ENCODE peak calls at places on chromosomes 12 and 14, in eight cellular contexts. T is DND-41; L is upper lobe of right lung; D is lung; A is HCT116; X is HAP-1; K is CD8-positive, alpha-beta memory T cell; J is fibroblast of lung. H is an unnamed sample.

GRCh38 chr12:132558861-132559623 is 51.3 kb downstream of the LRCOL1 start:
- DNase-seq in T (peak; percentile 41), L (no peak), D (no peak), A (no peak), X (no peak), K (no peak), J (no peak), H (no peak)

GRCh38 chr12:48969847-48970701 is 1.5 kb downstream of the WNT10B start:
- DNase-seq in T (no peak), L (no peak), D (no peak), A (no peak), X (no peak), K (peak; percentile 28), J (peak; percentile 17), H (no peak)

GRCh38 chr12:64110864-64111263 is 111.2 kb downstream of the KICS2 start:
- DNase-seq in T (no peak), L (no peak), D (no peak), A (no peak), X (no peak), K (no peak), J (no peak), H (no peak)

GRCh38 chr14:39050389-39050788 is 52.6 kb downstream of the SEC23A start:
- DNase-seq in T (no peak), L (no peak), D (no peak), A (no peak), X (no peak), K (no peak), J (peak; percentile 68), H (no peak)

GRCh38 chr14:58747181-58747580 is 109.4 kb downstream of the DACT1 start:
- DNase-seq in T (no peak), L (peak; percentile 73), D (peak; percentile 49), A (no peak), X (no peak), K (no peak), J (peak; percentile 98), H (peak; percentile 86)

GRCh38 chr14:104423224-104423681 is 156.3 kb upstream of the C14orf180 start:
- DNase-seq in T (no peak), L (peak; percentile 57), D (peak; percentile 1), A (no peak), X (no peak), K (no peak), J (no peak), H (no peak)

GRCh38 chr12:26928661-26929060 is 9.1 kb downstream of the INTS13 start:
- DNase-seq in T (no peak), L (no peak), D (no peak), A (no peak), X (no peak), K (no peak), J (no peak), H (no peak)

GRCh38 chr12:117216686-117217085 is 26.4 kb upstream of the FBXO21 start:
- DNase-seq in T (no peak), L (no peak), D (no peak), A (no peak), X (no peak), K (no peak), J (no peak), H (no peak)

GRCh38 chr14:76644875-76645518 is 116.3 kb upstream of the VASH1 start:
- DNase-seq in T (peak; percentile 5), L (no peak), D (no peak), A (peak; percentile 27), X (peak; percentile 69), K (no peak), J (peak; percentile 15), H (no peak)

GRCh38 chr14:39229222-39229543 is 4.5 kb upstream of the MIA2 start:
- DNase-seq in T (peak; percentile 11), L (no peak), D (no peak), A (no peak), X (no peak), K (peak; percentile 74), J (no peak), H (no peak)

GRCh38 chr12:530308-530707 is 70.6 kb downstream of the B4GALNT3 start:
- DNase-seq in T (no peak), L (no peak), D (no peak), A (no peak), X (no peak), K (no peak), J (no peak), H (peak; percentile 11)

GRCh38 chr12:40439771-40440492 is 215.1 kb downstream of the LRRK2 start:
- DNase-seq in T (no peak), L (no peak), D (no peak), A (no peak), X (no peak), K (no peak), J (no peak), H (no peak)

GRCh38 chr12:113186033-113186365 is 478 bp downstream of the RITA1 start:
- DNase-seq in T (no peak), L (no peak), D (no peak), A (no peak), X (no peak), K (no peak), J (peak; percentile 33), H (no peak)

GRCh38 chr12:122023339-122024131 is 1.9 kb downstream of the BCL7A start:
- DNase-seq in T (peak; percentile 41), L (peak; percentile 78), D (peak; percentile 70), A (peak; percentile 42), X (peak; percentile 63), K (no peak), J (peak; percentile 77), H (peak; percentile 84)

GRCh38 chr12:80659512-80660094 is 47.8 kb upstream of the MYF6 start:
- DNase-seq in T (no peak), L (no peak), D (no peak), A (no peak), X (no peak), K (no peak), J (peak; percentile 45), H (no peak)

GRCh38 chr12:93741741-93742085 is 64.5 kb downstream of the CRADD start:
- DNase-seq in T (no peak), L (no peak), D (no peak), A (no peak), X (peak; percentile 86), K (peak; percentile 1), J (no peak), H (no peak)

GRCh38 chr14:35879141-35879648 is 53.1 kb downstream of the BRMS1L start:
- DNase-seq in T (no peak), L (no peak), D (no peak), A (no peak), X (no peak), K (no peak), J (peak; percentile 59), H (no peak)

GRCh38 chr14:36363704-36364103 is 43.3 kb upstream of the MBIP start:
- DNase-seq in T (no peak), L (no peak), D (no peak), A (no peak), X (no peak), K (no peak), J (no peak), H (no peak)

GRCh38 chr12:49930515-49931288 is 19.8 kb upstream of the AQP2 start:
- DNase-seq in T (no peak), L (no peak), D (no peak), A (no peak), X (no peak), K (no peak), J (peak; percentile 62), H (no peak)

GRCh38 chr14:75069021-75069810 is at the start of gene ZC2HC1C:
- DNase-seq in T (no peak), L (peak; percentile 99), D (peak; percentile 96), A (peak; percentile 64), X (no peak), K (peak; percentile 24), J (peak; percentile 93), H (peak; percentile 99)

GRCh38 chr14:59320771-59321170 is 132.3 kb downstream of the DAAM1 start:
- DNase-seq in T (no peak), L (no peak), D (no peak), A (no peak), X (no peak), K (no peak), J (peak; percentile 37), H (no peak)

GRCh38 chr14:104435147-104436046 is 144.2 kb upstream of the C14orf180 start:
- DNase-seq in T (no peak), L (peak; percentile 56), D (peak; percentile 27), A (no peak), X (no peak), K (no peak), J (no peak), H (no peak)

GRCh38 chr14:33271216-33271615 is 332.5 kb downstream of the NPAS3 start:
- DNase-seq in T (no peak), L (no peak), D (no peak), A (no peak), X (no peak), K (no peak), J (no peak), H (no peak)

DNA sequence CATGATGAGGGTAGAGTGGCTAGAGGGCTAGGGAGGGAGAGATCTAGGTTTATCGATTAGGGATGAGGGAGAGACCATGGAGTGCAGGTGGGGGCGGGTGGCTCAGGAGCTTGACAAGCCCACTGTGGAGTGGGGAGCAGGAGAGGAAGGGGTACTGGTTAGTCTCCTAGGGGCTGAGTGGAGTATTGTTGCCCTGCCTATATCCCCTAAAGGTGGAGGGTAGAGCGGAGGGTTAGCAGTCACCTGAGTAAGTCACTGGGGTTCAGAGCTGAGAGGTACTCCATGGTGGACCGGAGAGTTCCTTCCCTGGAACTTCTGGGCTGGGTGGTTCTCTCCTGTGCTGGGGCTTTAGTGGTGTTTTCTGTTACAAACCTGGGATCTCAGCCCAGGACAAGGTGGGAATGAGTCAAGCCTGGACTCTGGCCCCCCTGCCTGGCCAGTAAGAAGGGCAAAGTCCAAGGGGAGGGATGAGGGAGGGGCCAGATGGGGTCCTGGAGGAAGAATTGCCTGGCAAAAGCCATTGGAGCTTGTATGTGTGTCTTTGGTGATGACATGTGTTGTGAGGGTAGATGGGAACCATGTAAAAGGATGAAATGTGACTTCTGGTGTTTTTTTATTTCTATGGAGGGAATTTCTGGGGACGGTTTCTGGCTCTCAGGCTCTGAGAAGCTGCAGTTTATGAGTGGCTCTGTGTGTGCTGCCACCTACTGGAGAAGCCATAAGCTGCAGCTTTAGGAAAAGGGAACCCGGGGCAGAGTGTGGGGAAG is at the start of gene CIDEB:
- DNase-seq in T (peak; percentile 67), L (no peak), D (peak; percentile 76), A (no peak), X (peak; percentile 78), K (peak; percentile 45), J (peak; percentile 53), H (no peak)
- H3K4me1 ChIP-seq in T (no peaks in the 10 kb centered on the region), L (peaks cover 38% of the 10 kb centered on the region), D (peaks cover 4% of the 10 kb centered on the region), A (peaks cover 7% of the 10 kb centered on the region), X (no peaks in the 10 kb centered on the region), K (peaks cover 40% of the 10 kb centered on the region), J (peaks cover 9% of the 10 kb centered on the region), H (peaks cover 33% of the 10 kb centered on the region)

GRCh38 chr14:99524091-99524661 is 43.0 kb downstream of the CCNK start:
- DNase-seq in T (no peak), L (no peak), D (no peak), A (no peak), X (peak; percentile 74), K (no peak), J (no peak), H (peak; percentile 77)
- H3K4me1 ChIP-seq in T (no peaks in the 10 kb centered on the region), L (peaks cover 23% of the 10 kb centered on the region), D (no peaks in the 10 kb centered on the region), A (peaks cover 6% of the 10 kb centered on the region), X (peaks cover 29% of the 10 kb centered on the region), K (peaks cover 16% of the 10 kb centered on the region), J (peaks cover 12% of the 10 kb centered on the region), H (peaks cover 10% of the 10 kb centered on the region)

GRCh38 chr14:54708982-54709381 is 142.1 kb downstream of the SAMD4A start:
- DNase-seq in T (no peak), L (no peak), D (no peak), A (no peak), X (no peak), K (no peak), J (no peak), H (no peak)
- H3K4me1 ChIP-seq in T (no peaks in the 10 kb centered on the region), L (peaks cover 17% of the 10 kb centered on the region), D (peaks cover 40% of the 10 kb centered on the region), A (no peaks in the 10 kb centered on the region), X (no peaks in the 10 kb centered on the region), K (no peaks in the 10 kb centered on the region), J (peaks cover 8% of the 10 kb centered on the region), H (peaks cover 3% of the 10 kb centered on the region)

GRCh38 chr12:107759410-107759809 is 1.5 kb downstream of the PRDM4 start:
- DNase-seq in T (no peak), L (no peak), D (no peak), A (peak; percentile 47), X (peak; percentile 58), K (no peak), J (peak; percentile 86), H (no peak)
- H3K4me1 ChIP-seq in T (peaks cover 36% of the 10 kb centered on the region), L (peaks cover 21% of the 10 kb centered on the region), D (peaks cover 3% of the 10 kb centered on the region), A (peaks cover 8% of the 10 kb centered on the region), X (peaks cover 6% of the 10 kb centered on the region), K (peaks cover 36% of the 10 kb centered on the region), J (peaks cover 3% of the 10 kb centered on the region), H (peaks cover 14% of the 10 kb centered on the region)

H was measured in kidney.